ENCODE peak calls at places on chromosome 15, in ten cellular contexts. E, F, V, D, P, W, S, G, T and A are unnamed samples.
A peak's percentile ranks its signal among the peaks of the same experiment; 100 is the strongest.

GRCh38 chr15:76994001-76994400 is 925 bp upstream of the PSTPIP1 start:
- DNase-seq in F (no peak), E (no peak), G (peak; percentile 5), V (no peak), S (no peak), P (no peak), W (no peak), T (no peak), D (peak; percentile 21), A (no peak)

GRCh38 chr15:52139599-52140462 is 27.3 kb upstream of the BCL2L10 start:
- DNase-seq in W (peak; percentile 51), P (no peak), S (peak; percentile 59), G (peak; percentile 82), E (no peak), F (peak; percentile 72), D (peak; percentile 80), T (no peak), V (no peak), A (no peak)

GRCh38 chr15:40313531-40314398 is 6.0 kb upstream of the PLCB2 start:
- DNase-seq in E (no peak), F (no peak), D (peak; percentile 94), V (no peak), W (peak; percentile 15), G (no peak), P (no peak), S (peak; percentile 23), T (no peak), A (no peak)

GRCh38 chr15:39787479-39787878 is 4.8 kb upstream of the FSIP1 start:
- DNase-seq in V (no peak), D (no peak), G (peak; percentile 51), P (no peak), T (no peak), W (no peak), F (no peak), S (no peak), E (no peak), A (no peak)

GRCh38 chr15:61819386-61819785 is 240.9 kb downstream of the VPS13C start:
- DNase-seq in V (no peak), D (no peak), S (no peak), P (no peak), G (no peak), W (no peak), T (no peak), F (no peak), E (peak; percentile 60), A (no peak)

GRCh38 chr15:57510647-57511046 is 81.1 kb upstream of the MYZAP start:
- DNase-seq in E (no peak), V (no peak), P (no peak), G (peak; percentile 84), W (no peak), S (peak; percentile 70), T (peak; percentile 85), F (no peak), D (no peak), A (peak; percentile 18)

GRCh38 chr15:35061171-35062163 is 23.6 kb downstream of the NANOGP8 start:
- DNase-seq in V (no peak), D (no peak), W (no peak), P (no peak), E (no peak), F (no peak), T (no peak), G (peak; percentile 35), S (no peak), A (no peak)

GRCh38 chr15:26148461-26148860 is 285.3 kb upstream of the ATP10A start:
- DNase-seq in S (no peak), F (no peak), T (no peak), V (no peak), E (no peak), G (no peak), P (no peak), D (no peak), W (no peak), A (no peak)

GRCh38 chr15:101523560-101523940 is 34.0 kb upstream of the PCSK6 start:
- DNase-seq in T (no peak), E (no peak), G (no peak), F (no peak), D (no peak), W (no peak), V (no peak), P (no peak), S (no peak), A (no peak)

GRCh38 chr15:45573961-45574629 is 13.1 kb upstream of the BLOC1S6 start:
- DNase-seq in G (peak; percentile 18), D (peak; percentile 20), W (no peak), P (no peak), E (no peak), S (no peak), T (no peak), V (no peak), F (peak; percentile 61), A (no peak)

GRCh38 chr15:51382787-51383186 is 41.3 kb downstream of the GLDN start:
- DNase-seq in G (peak; percentile 70), V (no peak), W (peak; percentile 47), S (peak; percentile 41), F (peak; percentile 46), E (no peak), T (peak; percentile 11), P (no peak), D (peak; percentile 65), A (no peak)

GRCh38 chr15:51112078-51112477 is 17.4 kb upstream of the TNFAIP8L3 start:
- DNase-seq in V (no peak), S (no peak), P (no peak), D (no peak), G (no peak), W (no peak), T (no peak), E (no peak), F (no peak), A (no peak)

GRCh38 chr15:68658151-68658550 is 79.4 kb downstream of the CORO2B start:
- DNase-seq in W (no peak), T (no peak), D (no peak), F (no peak), V (no peak), E (no peak), P (no peak), S (no peak), G (no peak), A (no peak)

GRCh38 chr15:58298883-58299282 is 132.9 kb upstream of the LIPC start:
- DNase-seq in F (no peak), E (no peak), V (no peak), G (no peak), W (no peak), P (no peak), D (no peak), T (no peak), S (no peak), A (no peak)

GRCh38 chr15:94033683-94034020 is 197.7 kb upstream of the MCTP2 start:
- DNase-seq in F (no peak), W (no peak), P (no peak), D (no peak), T (no peak), G (no peak), S (no peak), V (no peak), E (no peak), A (no peak)

GRCh38 chr15:25136119-25136518 is 181.3 kb downstream of the SNRPN start:
- DNase-seq in T (no peak), E (no peak), P (no peak), F (no peak), D (no peak), S (no peak), G (peak; percentile 32), V (no peak), W (no peak), A (no peak)
- TF ChIP-seq CTCF in T (peak; percentile 41), E (peak; percentile 35), P (no peak), F (peak; percentile 10), D (no peak), S (no peak), G (peak; percentile 38), V (peak; percentile 17), W (peak; percentile 60), A (peak; percentile 27)

DNA sequence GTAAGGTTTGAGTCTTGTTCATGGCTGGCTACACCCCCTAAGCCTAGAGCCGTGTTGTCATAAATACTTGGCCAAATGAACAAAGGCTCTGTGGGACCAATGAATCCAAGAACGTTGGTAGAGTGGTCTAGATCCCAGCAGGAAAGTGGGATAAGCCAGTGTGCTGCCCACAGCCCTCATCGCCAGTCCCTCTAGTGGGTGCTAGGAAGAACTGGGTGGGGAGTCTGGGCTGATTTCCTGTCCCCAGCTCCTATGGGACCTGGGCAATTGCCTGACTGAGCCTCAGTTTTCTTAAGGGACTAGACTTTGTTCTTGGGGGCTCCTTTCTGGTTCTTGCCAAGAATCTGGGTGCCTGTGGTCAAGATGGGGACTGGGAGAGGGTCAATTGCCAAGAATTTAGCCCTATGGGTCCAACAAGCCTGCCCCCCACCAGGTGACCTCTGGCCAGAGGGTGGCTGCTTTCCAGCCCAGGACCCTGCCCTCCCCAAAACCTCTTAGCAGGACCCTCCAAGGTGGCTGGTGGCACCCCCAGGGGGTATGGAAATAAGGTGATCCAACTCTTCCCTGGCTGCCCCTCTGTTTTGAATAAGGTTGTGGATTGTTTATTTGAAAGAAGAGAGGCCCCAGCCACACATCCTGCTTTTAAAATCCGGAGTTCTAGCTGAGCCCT is 42.7 kb downstream of the SMAD6 start:
- DNase-seq in S (no peak), V (no peak), P (no peak), F (no peak), G (no peak), T (no peak), E (no peak), D (no peak), W (no peak), A (no peak)
- TF ChIP-seq CTCF in S (peak; percentile 4), V (peak; percentile 2), P (no peak), F (no peak), G (no peak), T (peak; percentile 29), E (no peak), D (no peak), W (no peak), A (no peak)

GRCh38 chr15:64379216-64379960 is 1.9 kb downstream of the PCLAF start:
- DNase-seq in F (no peak), E (no peak), G (no peak), D (peak; percentile 18), T (no peak), W (no peak), P (no peak), S (peak; percentile 21), V (no peak), A (no peak)
- TF ChIP-seq CTCF in F (no peak), E (no peak), G (no peak), D (no peak), T (no peak), W (no peak), P (no peak), S (no peak), V (no peak), A (no peak)

DNA sequence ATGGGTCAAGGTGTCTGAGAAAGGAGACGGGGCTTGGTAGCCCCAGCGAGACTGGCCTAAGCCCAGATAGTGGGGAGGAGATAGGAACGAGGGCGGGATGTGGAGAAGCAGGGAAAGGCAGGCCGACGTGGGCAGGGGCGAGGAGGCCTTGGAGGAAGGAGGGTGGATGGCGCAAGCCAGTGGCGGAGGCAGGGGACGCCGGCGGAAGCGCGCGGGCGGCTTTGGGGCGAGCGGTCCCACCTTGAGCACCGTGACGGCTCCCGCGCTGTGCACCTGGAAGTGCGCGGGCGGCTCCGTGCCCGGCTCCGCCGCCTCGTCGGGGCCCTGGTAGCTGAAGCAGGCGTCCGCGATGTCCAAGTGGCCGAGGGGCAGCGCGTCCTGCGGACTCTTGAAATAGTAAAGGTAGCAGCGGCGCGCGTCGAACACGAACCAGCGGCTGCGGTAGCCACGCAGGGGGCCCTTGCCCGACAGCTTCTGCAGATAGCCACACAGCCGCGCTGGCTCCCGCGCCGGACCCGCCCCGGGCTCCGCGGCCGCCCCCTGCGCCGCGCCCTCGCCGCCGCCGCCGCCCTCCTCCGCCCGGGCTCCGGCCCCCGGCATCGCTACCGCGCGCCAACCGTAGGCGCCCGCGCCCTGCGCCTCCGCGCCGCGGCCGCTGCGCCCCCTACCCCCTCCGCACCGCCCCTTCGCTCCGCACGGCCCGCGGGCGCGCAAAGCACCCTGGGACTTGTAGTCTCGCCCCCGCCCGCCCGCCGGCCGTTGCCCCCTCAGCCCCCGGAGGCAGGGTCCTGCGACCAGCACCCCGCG is at the start of gene TBC1D2B:
- DNase-seq in D (peak; percentile 41), E (no peak), T (no peak), W (no peak), S (no peak), F (peak; percentile 72), V (no peak), P (no peak), G (peak; percentile 58), A (no peak)
- TF ChIP-seq CTCF in D (no peak), E (no peak), T (no peak), W (no peak), S (no peak), F (no peak), V (no peak), P (no peak), G (no peak), A (no peak)